ENCODE peak calls at places on chromosome X, in eight cellular contexts. B is left ventricle myocardium inferior, U is trophoblast cell, J is left lung, C is cardiac muscle cell, S is pancreas, A is fibroblast of lung, R is stomach. Z is an unnamed sample.

GRCh38 chrX:101397779-101398178 is 7.0 kb downstream of the RPL36A start:
- DNase-seq in J (no peak), R (no peak), U (no peak), C (peak; percentile 30), A (peak; percentile 18), S (no peak), B (no peak), Z (no peak)

GRCh38 chrX:155028749-155029360 is 2.2 kb downstream of the FUNDC2 start:
- DNase-seq in A (peak; percentile 69), J (no peak), C (peak; percentile 71), R (no peak), U (no peak), B (no peak), S (no peak), Z (no peak)

GRCh38 chrX:136192839-136193414 is 45.6 kb downstream of the FHL1 start:
- DNase-seq in C (peak; percentile 50), U (no peak), A (peak; percentile 81), J (no peak), R (no peak), S (no peak), B (no peak), Z (no peak)

GRCh38 chrX:45900751-45901150 is 644.5 kb downstream of the ZNF674 start:
- DNase-seq in S (no peak), U (no peak), A (peak; percentile 39), R (no peak), B (no peak), J (no peak), C (peak; percentile 62), Z (no peak)

GRCh38 chrX:36856849-36857248 is 151.3 kb upstream of the FAM47C start:
- DNase-seq in J (no peak), U (no peak), R (no peak), S (no peak), C (peak; percentile 0), B (no peak), A (no peak), Z (no peak)

GRCh38 chrX:2172359-2172758 is 328.4 kb downstream of the DHRSX start:
- DNase-seq in R (no peak), B (no peak), C (no peak), A (no peak), U (no peak), J (no peak), S (no peak), Z (no peak)

GRCh38 chrX:15464704-15465103 is 28.4 kb downstream of the PIR start:
- DNase-seq in B (no peak), A (peak; percentile 3), U (no peak), R (no peak), S (no peak), J (no peak), C (no peak), Z (no peak)

GRCh38 chrX:11944486-11944885 is 186.4 kb downstream of the MSL3 start:
- DNase-seq in J (no peak), A (peak; percentile 53), C (peak; percentile 78), R (no peak), U (no peak), S (no peak), B (no peak), Z (peak; percentile 10)

GRCh38 chrX:144275403-144275802 is 391.5 kb downstream of the UBE2NL start:
- DNase-seq in S (no peak), A (no peak), B (no peak), C (no peak), J (no peak), U (no peak), R (no peak), Z (no peak)

GRCh38 chrX:81414630-81415029 is 212.7 kb downstream of the SH3BGRL start:
- DNase-seq in B (no peak), U (no peak), A (no peak), S (no peak), C (peak; percentile 0), R (no peak), J (no peak), Z (no peak)

GRCh38 chrX:10103023-10103422 is 53.8 kb upstream of the CLCN4 start:
- DNase-seq in S (no peak), C (peak; percentile 39), B (no peak), A (peak; percentile 75), R (no peak), J (no peak), U (peak; percentile 86), Z (no peak)

GRCh38 chrX:38060331-38060878 is 54.1 kb downstream of the SYTL5 start:
- DNase-seq in R (no peak), J (no peak), A (peak; percentile 73), S (no peak), U (no peak), C (no peak), B (no peak), Z (no peak)

GRCh38 chrX:81957900-81958545 is 756.1 kb downstream of the SH3BGRL start:
- DNase-seq in B (no peak), S (no peak), C (no peak), R (no peak), A (peak; percentile 0), U (no peak), J (no peak), Z (no peak)

GRCh38 chrX:15747626-15748173 is 9.6 kb downstream of the CA5B start:
- DNase-seq in U (no peak), C (no peak), S (no peak), B (no peak), J (no peak), R (no peak), A (no peak), Z (no peak)

GRCh38 chrX:134676440-134676839 is 18.2 kb upstream of the PLAC1 start:
- DNase-seq in A (peak; percentile 86), C (peak; percentile 75), S (no peak), U (peak; percentile 22), B (no peak), R (no peak), J (no peak), Z (peak; percentile 51)

GRCh38 chrX:10666102-10666501 is 45.7 kb upstream of the MID1 start:
- DNase-seq in U (no peak), R (no peak), B (no peak), C (no peak), J (no peak), S (no peak), A (no peak), Z (no peak)

GRCh38 chrX:144388738-144389137 is 504.9 kb downstream of the UBE2NL start:
- DNase-seq in C (no peak), A (no peak), S (no peak), B (no peak), J (no peak), U (no peak), R (no peak), Z (no peak)

GRCh38 chrX:15334561-15334960 is 762 bp downstream of the PIGA start:
- DNase-seq in J (no peak), B (no peak), A (peak; percentile 29), R (no peak), S (no peak), U (peak; percentile 42), C (peak; percentile 26), Z (peak; percentile 34)

GRCh38 chrX:109600114-109600710 is 24.8 kb downstream of the KCNE5 start:
- DNase-seq in B (peak; percentile 18), S (no peak), U (no peak), R (no peak), A (peak; percentile 43), C (peak; percentile 38), J (peak; percentile 61), Z (no peak)

GRCh38 chrX:153495903-153496629 is 1.3 kb downstream of the BGN start:
- DNase-seq in C (no peak), U (no peak), S (no peak), A (no peak), J (no peak), R (no peak), B (no peak), Z (no peak)

GRCh38 chrX:153495362-153495751 is 577 bp downstream of the BGN start:
- DNase-seq in S (no peak), U (no peak), J (no peak), C (peak; percentile 62), A (peak; percentile 39), B (peak; percentile 31), R (no peak), Z (no peak)

GRCh38 chrX:153494061-153494460 is 719 bp upstream of the BGN start:
- DNase-seq in S (no peak), B (no peak), R (no peak), J (no peak), A (peak; percentile 26), C (no peak), U (no peak), Z (no peak)

GRCh38 chrX:153493085-153493484 is 1.7 kb upstream of the BGN start:
- DNase-seq in S (no peak), R (no peak), B (no peak), C (no peak), A (no peak), U (no peak), J (no peak), Z (no peak)

DNA sequence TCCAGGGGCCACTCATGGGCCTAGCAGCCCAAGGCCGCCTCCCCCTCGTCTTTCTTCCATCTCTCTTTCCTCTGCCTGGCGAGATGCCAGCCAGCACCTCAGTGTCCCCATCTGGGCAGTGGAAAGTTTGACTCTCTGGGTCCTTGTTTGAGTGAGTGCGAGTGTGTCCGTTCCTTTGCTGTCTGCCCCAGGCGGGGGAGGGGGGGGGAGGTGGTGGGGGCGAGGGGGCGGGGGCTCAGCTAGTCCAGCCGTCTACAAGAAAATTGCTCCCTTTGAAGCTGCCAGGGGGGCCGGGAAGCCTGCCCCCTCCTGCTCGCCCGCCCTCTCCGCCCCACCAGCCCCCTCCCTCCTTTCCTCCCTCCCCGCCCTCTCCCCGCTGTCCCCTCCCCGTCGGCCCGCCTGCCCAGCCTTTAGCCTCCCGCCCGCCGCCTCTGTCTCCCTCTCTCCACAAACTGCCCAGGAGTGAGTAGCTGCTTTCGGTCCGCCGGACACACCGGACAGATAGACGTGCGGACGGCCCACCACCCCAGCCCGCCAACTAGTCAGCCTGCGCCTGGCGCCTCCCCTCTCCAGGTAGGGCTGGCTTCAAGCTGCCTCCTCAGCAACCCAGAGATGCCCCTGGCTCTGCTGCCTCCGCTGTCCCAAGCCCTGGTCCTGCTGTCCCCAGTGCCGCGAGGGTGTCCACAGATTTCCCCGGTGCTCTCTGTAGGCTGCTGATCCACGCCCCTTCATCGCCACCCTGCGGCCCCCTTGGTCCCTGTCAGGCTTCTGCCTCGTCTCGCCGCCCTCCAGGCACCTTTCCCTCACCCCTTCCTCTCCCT is at the start of gene BGN:
- DNase-seq in A (peak; percentile 78), R (no peak), J (no peak), B (peak; percentile 57), C (peak; percentile 82), U (peak; percentile 33), S (no peak), Z (no peak)
- H3K27ac ChIP-seq in A (no peak within 1 kb of the TSS), R (no peak within 1 kb of the TSS), J (no peak within 1 kb of the TSS), B (peak within 1 kb of the TSS; percentile 77), C (no peak within 1 kb of the TSS), U (no peak within 1 kb of the TSS), S (no peak within 1 kb of the TSS), Z (peak within 1 kb of the TSS; percentile 92)

GRCh38 chrX:64792598-64793337 is 183.5 kb downstream of the ZC4H2 start:
- DNase-seq in B (no peak), S (no peak), R (no peak), J (no peak), U (no peak), A (no peak), C (no peak), Z (no peak)
- H3K27ac ChIP-seq in B (no peak overlapping the region), S (no peak overlapping the region), R (no peak overlapping the region), J (no peak overlapping the region), U (no peak overlapping the region), A (no peak overlapping the region), C (no peak overlapping the region), Z (no peak overlapping the region)

GRCh38 chrX:153592966-153593688 is 5.8 kb downstream of the CCNQ start:
- DNase-seq in R (no peak), J (no peak), U (no peak), B (peak; percentile 69), S (peak; percentile 75), C (no peak), A (no peak), Z (no peak)
- H3K27ac ChIP-seq in R (no peak overlapping the region), J (no peak overlapping the region), U (no peak overlapping the region), B (peak overlapping the region; percentile 84), S (no peak overlapping the region), C (no peak overlapping the region), A (no peak overlapping the region), Z (no peak overlapping the region)

GRCh38 chrX:75746891-75747639 is 38.0 kb downstream of the MAGEE2 start:
- DNase-seq in J (peak; percentile 65), R (peak; percentile 42), U (no peak), A (peak; percentile 17), C (peak; percentile 24), S (no peak), B (peak; percentile 42), Z (peak; percentile 3)
- H3K27ac ChIP-seq in J (no peak overlapping the region), R (no peak overlapping the region), U (no peak overlapping the region), A (no peak overlapping the region), C (no peak overlapping the region), S (no peak overlapping the region), B (peak overlapping the region; percentile 70), Z (peak overlapping the region; percentile 43)

Z was measured in RWPE1.